ENCODE peak calls at places on chromosomes 7 and 10, in five cellular contexts. J is breast epithelium, N is A549, F is psoas muscle, E is foreskin keratinocyte. V is an unnamed sample. For H3K4me1, the result is how much of the 10 kb centered on the place peaks cover.

GRCh38 chr7:107856806-107857540 is 34.0 kb upstream of the DLD start:
- DNase-seq in J (no peak), F (no peak), N (no peak), E (no peak), V (no peak)

GRCh38 chr10:2208106-2208505 is 470.8 kb upstream of the ADARB2 start:
- DNase-seq in E (no peak), N (no peak), J (no peak), F (no peak), V (no peak)

GRCh38 chr7:2181077-2181854 is 51.5 kb downstream of the MAD1L1 start:
- DNase-seq in N (no peak), J (no peak), F (no peak), E (no peak), V (no peak)

GRCh38 chr10:102565793-102566192 is 62.0 kb downstream of the SUFU start:
- DNase-seq in J (no peak), F (no peak), N (no peak), E (no peak), V (no peak)

GRCh38 chr7:78279035-78279434 is 480.5 kb downstream of the PHTF2 start:
- DNase-seq in F (no peak), E (peak), J (no peak), N (no peak), V (no peak)

GRCh38 chr10:30782543-30783461 is 153.2 kb upstream of the LYZL2 start:
- DNase-seq in N (no peak), F (peak), E (peak), J (no peak), V (no peak)

GRCh38 chr10:114142018-114142417 is 32.0 kb downstream of the CCDC186 start:
- DNase-seq in F (no peak), E (no peak), N (no peak), J (no peak), V (no peak)

GRCh38 chr10:308572-309085 is 173.4 kb downstream of the ZMYND11 start:
- DNase-seq in N (no peak), E (no peak), J (no peak), F (no peak), V (no peak)

GRCh38 chr7:116679495-116679894 is 7.5 kb downstream of the MET start:
- DNase-seq in N (no peak), F (no peak), E (peak), J (no peak), V (no peak)

GRCh38 chr10:71726673-71727428 is 7.3 kb upstream of the C10orf105 start:
- DNase-seq in E (no peak), F (no peak), N (no peak), J (no peak), V (no peak)

GRCh38 chr10:6145979-6146432 is 56.7 kb upstream of the PFKFB3 start:
- DNase-seq in F (no peak), E (no peak), J (no peak), N (no peak), V (no peak)

GRCh38 chr10:14371616-14372015 is 40.9 kb upstream of the FRMD4A start:
- DNase-seq in J (no peak), N (no peak), F (no peak), E (no peak), V (no peak)

GRCh38 chr10:124523301-124523871 is 61.8 kb downstream of the LHPP start:
- DNase-seq in J (no peak), F (no peak), E (no peak), N (no peak), V (peak)

GRCh38 chr7:33854178-33854577 is 51.2 kb upstream of the BMPER start:
- DNase-seq in E (no peak), F (no peak), N (no peak), J (no peak), V (no peak)

GRCh38 chr10:94358480-94358879 is 4.3 kb downstream of the NOC3L start:
- DNase-seq in F (no peak), E (peak), N (no peak), J (no peak), V (no peak)

GRCh38 chr7:75565129-75565528 is 73.0 kb downstream of the SPDYE5 start:
- DNase-seq in J (peak), E (peak), F (no peak), N (no peak), V (no peak)

GRCh38 chr10:1162481-1163203 is 106.5 kb downstream of the WDR37 start:
- DNase-seq in J (no peak), E (no peak), F (no peak), N (no peak), V (no peak)

GRCh38 chr7:84188811-84189405 is 5.7 kb downstream of the SEMA3A start:
- DNase-seq in J (no peak), N (no peak), F (no peak), E (peak), V (no peak)

GRCh38 chr10:123583639-123584418 is 82.3 kb upstream of the GPR26 start:
- DNase-seq in J (peak), F (peak), N (peak), E (peak), V (peak)

GRCh38 chr7:138861051-138861450 is 63.1 kb upstream of the ATP6V0A4 start:
- DNase-seq in N (no peak), F (no peak), J (no peak), E (no peak), V (peak)

GRCh38 chr7:23467731-23468720 is 2.3 kb downstream of the IGF2BP3 start:
- DNase-seq in E (peak), N (no peak), F (no peak), J (no peak), V (no peak)

GRCh38 chr7:56028942-56029630 is 22.2 kb downstream of the PSPH start:
- DNase-seq in J (no peak), F (no peak), N (no peak), E (peak), V (no peak)

GRCh38 chr10:83522881-83523386 is 616.4 kb upstream of the GHITM start:
- DNase-seq in N (no peak), E (peak), J (no peak), F (no peak), V (no peak)

GRCh38 chr7:41911792-41912191 is 208.9 kb upstream of the INHBA start:
- DNase-seq in F (no peak), J (no peak), N (no peak), E (peak), V (no peak)

GRCh38 chr10:60661627-60662026 is 116.7 kb upstream of the CDK1 start:
- DNase-seq in N (no peak), J (no peak), E (peak), F (no peak), V (no peak)

GRCh38 chr7:91690541-91690940 is 190.0 kb downstream of the MTERF1 start:
- DNase-seq in F (no peak), N (no peak), J (no peak), E (no peak), V (no peak)

GRCh38 chr10:89555688-89556445 is 20.5 kb upstream of the SLC16A12 start:
- DNase-seq in E (no peak), F (no peak), N (no peak), J (no peak), V (no peak)

GRCh38 chr10:79187545-79187940 is 118.8 kb downstream of the ZMIZ1 start:
- DNase-seq in J (no peak), F (no peak), E (no peak), N (no peak), V (peak)

GRCh38 chr10:79185796-79186374 is 117.1 kb downstream of the ZMIZ1 start:
- DNase-seq in J (no peak), E (no peak), N (no peak), F (no peak), V (no peak)

GRCh38 chr10:79189853-79190435 is 121.2 kb downstream of the ZMIZ1 start:
- DNase-seq in F (no peak), J (no peak), E (no peak), N (no peak), V (no peak)

GRCh38 chr10:79186742-79187544 is 118.2 kb downstream of the ZMIZ1 start:
- DNase-seq in J (no peak), E (no peak), N (no peak), F (no peak), V (no peak)

DNA sequence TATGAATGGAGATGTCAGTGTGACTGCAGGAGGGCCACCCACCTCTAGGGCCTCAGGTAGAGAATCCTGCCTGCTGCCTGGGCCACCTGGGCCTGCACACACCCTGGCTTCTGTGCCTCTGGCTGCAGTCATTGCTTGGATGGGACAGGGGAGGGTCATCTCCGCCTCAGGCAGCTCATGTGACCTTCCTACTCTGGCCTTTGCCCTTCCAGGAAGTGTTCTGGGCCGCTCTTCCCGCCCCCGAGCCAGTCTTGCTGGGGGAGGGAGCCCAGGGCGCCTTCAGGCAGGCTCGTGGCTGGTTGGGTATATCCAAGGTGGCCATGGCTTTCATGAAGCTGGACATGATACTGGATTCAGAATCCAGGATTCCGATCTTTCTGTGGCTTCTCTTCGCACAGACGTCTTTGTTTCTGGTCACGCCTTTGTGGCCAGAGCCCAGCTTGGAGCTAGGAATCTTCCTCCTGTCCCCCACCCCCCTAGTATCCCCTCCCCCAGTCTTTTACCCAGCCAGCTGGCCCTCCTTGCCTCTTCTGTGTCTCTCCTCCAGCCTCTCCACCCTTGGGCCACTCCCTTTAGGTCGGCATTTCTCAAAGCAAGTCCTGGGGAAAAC is 119.5 kb downstream of the ZMIZ1 start:
- DNase-seq in J (no peak), F (no peak), N (no peak), E (no peak), V (peak)
- H3K27ac ChIP-seq in J (peak), F (no peak), N (peak), E (no peak), V (peak)

DNA sequence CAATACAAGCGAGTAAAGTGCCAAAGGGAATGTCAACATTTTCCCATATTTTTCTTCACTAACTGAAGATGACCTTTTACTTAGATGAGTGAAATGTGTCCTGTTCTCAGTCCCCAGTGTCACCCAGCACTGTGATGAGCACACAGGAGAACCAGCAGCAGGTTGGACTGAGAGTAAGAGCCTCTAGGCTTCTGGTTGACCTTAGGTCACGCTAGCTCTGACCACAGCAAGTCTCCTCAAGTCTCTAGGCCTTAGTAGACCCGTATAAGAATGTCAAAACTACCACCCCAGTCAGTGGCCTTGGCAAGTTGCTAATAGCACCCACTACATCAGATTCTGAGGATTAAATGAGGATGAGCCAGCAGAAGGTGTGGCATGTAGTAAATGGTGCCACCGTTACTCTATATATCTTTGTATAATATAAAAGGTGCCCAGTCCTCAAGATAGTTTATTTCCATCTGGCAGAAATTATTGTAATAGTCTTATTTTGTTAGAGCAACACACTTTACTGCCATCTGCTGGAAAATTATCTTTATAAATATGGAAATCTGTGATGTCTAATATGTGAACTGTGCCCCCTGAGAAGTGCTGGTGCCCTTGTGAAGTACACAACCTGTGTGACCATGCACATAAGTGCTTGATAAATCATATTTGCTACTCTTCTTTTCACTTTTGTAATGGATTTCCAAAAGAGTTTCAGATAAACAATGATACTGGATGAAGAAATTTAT is 75.7 kb downstream of the SPAG6 start:
- DNase-seq in J (no peak), F (no peak), N (no peak), E (no peak), V (no peak)
- TF ChIP-seq CTCF in J (no peak), F (peak), N (peak), E (peak), V (no peak)

GRCh38 chr7:49089717-49090116 is 165.4 kb downstream of the CDC14C start:
- DNase-seq in J (no peak), E (no peak), F (no peak), N (no peak), V (no peak)
- H3K4me1 ChIP-seq in J (under half), E (under half), F (under half), N (under half), V (under half)

DNA sequence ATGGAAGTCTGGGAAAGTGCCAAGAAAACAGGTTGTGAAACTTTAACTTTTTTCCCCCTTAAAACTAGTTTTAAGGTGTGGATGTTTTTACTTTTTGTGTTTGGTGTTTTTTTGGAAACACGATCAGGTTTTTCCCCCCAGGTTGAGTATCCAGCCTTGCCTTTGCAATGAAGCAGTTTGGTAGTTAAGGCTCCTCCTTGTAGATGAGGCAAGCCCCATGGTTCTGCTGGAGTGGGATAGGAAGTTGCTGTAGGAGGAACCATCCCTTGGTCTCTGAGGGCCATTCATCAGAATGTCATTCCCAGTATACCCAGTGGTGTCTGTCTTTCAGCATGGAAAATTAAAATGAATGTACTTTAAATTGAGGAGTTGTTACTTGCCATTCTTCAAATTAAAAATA is 2.7 kb downstream of the CUL1 start:
- DNase-seq in E (peak), F (no peak), J (no peak), N (no peak), V (no peak)
- H3K27ac ChIP-seq in E (no peak), F (peak), J (no peak), N (no peak), V (peak)

GRCh38 chr7:46685051-46685450 is 764.0 kb upstream of the IGFBP3 start:
- DNase-seq in J (no peak), F (no peak), N (no peak), E (no peak), V (no peak)
- TF ChIP-seq CTCF in J (no peak), F (no peak), N (no peak), E (peak), V (no peak)

GRCh38 chr7:38316733-38317360 is 43.4 kb upstream of the TARP start:
- DNase-seq in E (no peak), J (no peak), F (no peak), N (no peak), V (no peak)
- H3K4me1 ChIP-seq in E (under half), J (under half), F (under half), N (under half), V (under half)

GRCh38 chr10:91557540-91558231 is 75.2 kb downstream of the PPP1R3C start:
- DNase-seq in E (no peak), N (no peak), F (no peak), J (no peak), V (no peak)
- H3K27ac ChIP-seq in E (no peak), N (no peak), F (peak), J (peak), V (no peak)

DNA sequence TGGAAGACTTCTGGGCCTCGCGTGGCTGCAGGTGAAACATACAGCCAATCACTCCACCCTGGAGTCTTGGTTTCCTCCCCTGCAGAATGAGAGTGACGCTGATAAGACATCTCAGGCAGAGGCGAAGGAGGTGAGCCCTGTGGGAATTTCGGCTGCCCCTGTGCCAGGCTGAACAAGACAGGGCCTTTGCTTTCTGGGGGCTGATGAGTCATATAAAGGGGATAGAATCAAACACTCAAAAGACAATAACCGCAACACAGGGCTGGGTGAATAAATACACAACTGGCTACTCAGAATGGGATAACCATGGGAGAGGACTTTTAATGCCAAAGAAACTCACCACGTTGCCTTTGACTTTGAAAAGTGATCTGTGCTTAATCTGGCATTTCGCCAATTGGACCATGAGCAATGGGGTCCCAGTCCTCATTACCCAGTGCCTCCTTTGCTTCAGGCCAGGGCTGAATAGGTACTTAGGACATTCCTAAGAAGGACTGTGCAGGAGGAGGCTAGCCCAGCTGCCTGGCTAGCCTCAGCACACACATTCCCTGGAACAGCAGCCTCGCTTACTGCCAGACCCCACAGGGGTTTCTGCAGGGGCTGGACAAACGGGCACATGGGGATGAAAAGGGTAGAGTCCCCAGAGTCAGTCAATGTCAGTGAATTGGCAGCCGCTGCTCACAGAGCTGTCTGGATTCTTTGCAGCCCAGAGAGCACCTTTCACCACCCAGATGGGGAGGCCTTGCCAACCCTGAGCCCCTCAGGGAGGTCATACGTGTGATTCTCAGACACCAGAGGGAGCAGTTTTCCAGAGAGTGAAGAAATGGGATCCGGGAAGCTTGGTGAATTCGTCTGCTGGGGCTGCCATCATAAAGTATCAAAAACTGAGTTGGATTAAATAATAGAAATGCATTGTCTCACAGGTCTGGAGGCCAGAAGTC is 143.5 kb downstream of the KCNMA1 start:
- DNase-seq in E (no peak), N (peak), J (no peak), F (no peak), V (no peak)
- TF ChIP-seq CTCF in E (peak), N (peak), J (no peak), F (peak), V (no peak)

DNA sequence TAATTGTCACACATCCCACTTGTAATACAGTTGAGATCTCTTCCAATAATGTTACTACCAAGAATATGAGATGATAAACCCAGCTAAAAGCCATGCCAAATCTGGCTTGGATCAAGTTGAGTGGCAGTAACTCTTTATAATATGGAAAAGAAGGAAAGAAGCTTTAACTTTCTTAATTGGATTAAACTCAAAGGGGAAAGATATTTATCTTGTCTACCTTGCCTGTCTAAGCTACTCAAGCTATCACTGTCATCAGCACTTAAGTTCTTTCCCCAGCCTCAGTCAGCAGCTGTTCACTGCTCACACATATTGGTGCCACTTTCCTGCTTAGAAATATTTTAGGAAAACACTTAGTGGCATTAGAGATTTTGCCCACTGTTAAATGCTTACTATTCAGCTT is 350.7 kb downstream of the IPMK start:
- DNase-seq in E (no peak), F (no peak), N (no peak), J (no peak), V (no peak)
- H3K4me1 ChIP-seq in E (under half), F (under half), N (under half), J (under half), V (under half)

DNA sequence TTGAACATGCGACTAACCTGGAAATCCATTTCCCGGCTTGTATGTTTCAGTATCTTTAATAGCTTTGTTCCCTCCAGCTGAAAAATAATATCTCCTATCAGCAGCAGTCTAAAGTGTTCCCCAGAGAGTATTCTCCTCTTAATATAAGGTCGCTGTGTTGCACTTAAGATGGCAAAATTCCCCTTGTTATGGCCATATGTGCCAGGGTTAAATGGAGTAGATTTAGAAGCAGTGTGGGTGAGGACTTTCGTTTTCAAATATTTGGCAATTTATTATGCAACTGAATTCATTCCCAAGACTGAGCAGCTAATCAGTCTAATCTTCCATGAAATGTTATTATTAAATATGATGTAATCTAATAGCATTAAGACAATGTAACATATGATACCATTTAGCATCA is 54.9 kb upstream of the ZPBP start:
- DNase-seq in F (no peak), J (no peak), N (no peak), E (no peak), V (no peak)
- H3K27ac ChIP-seq in F (no peak), J (no peak), N (no peak), E (no peak), V (no peak)